ENCODE peak calls at places on chromosomes 7 and 10, in ten cellular contexts. One of them, this sample, is unnamed.

GRCh38 chr10:121658111-121658510 is 59.9 kb upstream of the FGFR2 start:
- DNase-seq in activated naive CD4-positive, alpha-beta T cell: no peak
- DNase-seq in stimulated activated CD4-positive, alpha-beta T cell treated with anti-CD3 and anti-CD28 coated beads, Interleukin-4, amount 100 ng/mL, for 48 hours: no peak
- DNase-seq in ureter: no peak
- DNase-seq in EL: no peak
- DNase-seq in iPS DF 19.7: no peak
- DNase-seq in retina: no peak
- DNase-seq in ELR: no peak
- DNase-seq in RCC 7860: no peak
- DNase-seq in hippocampal formation: no peak
- DNase-seq in this sample: no peak

GRCh38 chr7:55966851-55967250 is 2.5 kb downstream of the NIPSNAP2 start:
- DNase-seq in stimulated activated CD4-positive, alpha-beta T cell treated with anti-CD3 and anti-CD28 coated beads, Interleukin-4, amount 100 ng/mL, for 48 hours: no peak
- DNase-seq in ureter: no peak
- DNase-seq in RCC 7860: no peak
- DNase-seq in ELR: no peak
- DNase-seq in EL: no peak
- DNase-seq in retina: no peak
- DNase-seq in activated naive CD4-positive, alpha-beta T cell: no peak
- DNase-seq in iPS DF 19.7: no peak
- DNase-seq in hippocampal formation: no peak
- DNase-seq in this sample: no peak

GRCh38 chr10:21184984-21185383 is 287.9 kb upstream of the NEBL start:
- DNase-seq in iPS DF 19.7: no peak
- DNase-seq in ELR: no peak
- DNase-seq in ureter: no peak
- DNase-seq in activated naive CD4-positive, alpha-beta T cell: no peak
- DNase-seq in stimulated activated CD4-positive, alpha-beta T cell treated with anti-CD3 and anti-CD28 coated beads, Interleukin-4, amount 100 ng/mL, for 48 hours: no peak
- DNase-seq in RCC 7860: no peak
- DNase-seq in retina: no peak
- DNase-seq in EL: no peak
- DNase-seq in hippocampal formation: no peak
- DNase-seq in this sample: no peak

GRCh38 chr7:2212906-2213305 is 19.8 kb downstream of the MAD1L1 start:
- DNase-seq in retina: no peak
- DNase-seq in iPS DF 19.7: no peak
- DNase-seq in RCC 7860: no peak
- DNase-seq in EL: no peak
- DNase-seq in ureter: no peak
- DNase-seq in ELR: peak
- DNase-seq in hippocampal formation: no peak
- DNase-seq in stimulated activated CD4-positive, alpha-beta T cell treated with anti-CD3 and anti-CD28 coated beads, Interleukin-4, amount 100 ng/mL, for 48 hours: no peak
- DNase-seq in activated naive CD4-positive, alpha-beta T cell: no peak
- DNase-seq in this sample: no peak

GRCh38 chr10:97573021-97573420 is 442 bp downstream of the ANKRD2 start:
- DNase-seq in activated naive CD4-positive, alpha-beta T cell: no peak
- DNase-seq in ELR: no peak
- DNase-seq in EL: peak
- DNase-seq in hippocampal formation: no peak
- DNase-seq in ureter: no peak
- DNase-seq in iPS DF 19.7: no peak
- DNase-seq in retina: no peak
- DNase-seq in stimulated activated CD4-positive, alpha-beta T cell treated with anti-CD3 and anti-CD28 coated beads, Interleukin-4, amount 100 ng/mL, for 48 hours: no peak
- DNase-seq in RCC 7860: peak
- DNase-seq in this sample: peak

GRCh38 chr10:12073526-12073925 is 4.8 kb downstream of the DHTKD1 start:
- DNase-seq in stimulated activated CD4-positive, alpha-beta T cell treated with anti-CD3 and anti-CD28 coated beads, Interleukin-4, amount 100 ng/mL, for 48 hours: no peak
- DNase-seq in activated naive CD4-positive, alpha-beta T cell: no peak
- DNase-seq in ureter: no peak
- DNase-seq in iPS DF 19.7: no peak
- DNase-seq in hippocampal formation: no peak
- DNase-seq in ELR: no peak
- DNase-seq in retina: no peak
- DNase-seq in EL: no peak
- DNase-seq in RCC 7860: no peak
- DNase-seq in this sample: no peak

GRCh38 chr7:19030280-19030679 is 87.2 kb downstream of the TWIST1 start:
- DNase-seq in activated naive CD4-positive, alpha-beta T cell: no peak
- DNase-seq in hippocampal formation: no peak
- DNase-seq in stimulated activated CD4-positive, alpha-beta T cell treated with anti-CD3 and anti-CD28 coated beads, Interleukin-4, amount 100 ng/mL, for 48 hours: no peak
- DNase-seq in RCC 7860: no peak
- DNase-seq in ureter: no peak
- DNase-seq in EL: peak
- DNase-seq in retina: no peak
- DNase-seq in iPS DF 19.7: no peak
- DNase-seq in ELR: peak
- DNase-seq in this sample: no peak

GRCh38 chr7:111510062-111510461 is 52.2 kb downstream of the IMMP2L start:
- DNase-seq in RCC 7860: no peak
- DNase-seq in ureter: no peak
- DNase-seq in stimulated activated CD4-positive, alpha-beta T cell treated with anti-CD3 and anti-CD28 coated beads, Interleukin-4, amount 100 ng/mL, for 48 hours: no peak
- DNase-seq in EL: no peak
- DNase-seq in iPS DF 19.7: no peak
- DNase-seq in hippocampal formation: no peak
- DNase-seq in activated naive CD4-positive, alpha-beta T cell: no peak
- DNase-seq in ELR: no peak
- DNase-seq in retina: no peak
- DNase-seq in this sample: no peak

GRCh38 chr7:89002942-89003618 is 207.5 kb upstream of the TEX47 start:
- DNase-seq in retina: no peak
- DNase-seq in ureter: no peak
- DNase-seq in ELR: no peak
- DNase-seq in EL: no peak
- DNase-seq in activated naive CD4-positive, alpha-beta T cell: no peak
- DNase-seq in iPS DF 19.7: no peak
- DNase-seq in RCC 7860: no peak
- DNase-seq in stimulated activated CD4-positive, alpha-beta T cell treated with anti-CD3 and anti-CD28 coated beads, Interleukin-4, amount 100 ng/mL, for 48 hours: no peak
- DNase-seq in hippocampal formation: no peak
- DNase-seq in this sample: no peak

GRCh38 chr10:103491729-103492364 is 1.7 kb upstream of the NEURL1 start:
- DNase-seq in iPS DF 19.7: no peak
- DNase-seq in ELR: peak
- DNase-seq in hippocampal formation: no peak
- DNase-seq in stimulated activated CD4-positive, alpha-beta T cell treated with anti-CD3 and anti-CD28 coated beads, Interleukin-4, amount 100 ng/mL, for 48 hours: no peak
- DNase-seq in RCC 7860: peak
- DNase-seq in retina: peak
- DNase-seq in ureter: no peak
- DNase-seq in activated naive CD4-positive, alpha-beta T cell: no peak
- DNase-seq in EL: peak
- DNase-seq in this sample: peak

GRCh38 chr10:10792681-10793080 is 225.0 kb upstream of the CELF2 start:
- DNase-seq in iPS DF 19.7: no peak
- DNase-seq in ELR: peak
- DNase-seq in ureter: no peak
- DNase-seq in hippocampal formation: no peak
- DNase-seq in stimulated activated CD4-positive, alpha-beta T cell treated with anti-CD3 and anti-CD28 coated beads, Interleukin-4, amount 100 ng/mL, for 48 hours: no peak
- DNase-seq in retina: peak
- DNase-seq in activated naive CD4-positive, alpha-beta T cell: no peak
- DNase-seq in RCC 7860: peak
- DNase-seq in EL: peak
- DNase-seq in this sample: peak

GRCh38 chr7:44100458-44101303 is 3.5 kb upstream of the AEBP1 start:
- DNase-seq in stimulated activated CD4-positive, alpha-beta T cell treated with anti-CD3 and anti-CD28 coated beads, Interleukin-4, amount 100 ng/mL, for 48 hours: no peak
- DNase-seq in iPS DF 19.7: no peak
- DNase-seq in ureter: no peak
- DNase-seq in retina: no peak
- DNase-seq in activated naive CD4-positive, alpha-beta T cell: no peak
- DNase-seq in RCC 7860: peak
- DNase-seq in hippocampal formation: no peak
- DNase-seq in EL: peak
- DNase-seq in ELR: peak
- DNase-seq in this sample: peak

GRCh38 chr7:7125993-7126392 is 56.4 kb upstream of the C1GALT1 start:
- DNase-seq in stimulated activated CD4-positive, alpha-beta T cell treated with anti-CD3 and anti-CD28 coated beads, Interleukin-4, amount 100 ng/mL, for 48 hours: no peak
- DNase-seq in hippocampal formation: no peak
- DNase-seq in iPS DF 19.7: no peak
- DNase-seq in ELR: no peak
- DNase-seq in retina: no peak
- DNase-seq in EL: no peak
- DNase-seq in RCC 7860: no peak
- DNase-seq in ureter: no peak
- DNase-seq in activated naive CD4-positive, alpha-beta T cell: no peak
- DNase-seq in this sample: no peak

GRCh38 chr10:79335094-79335469 is 12.2 kb upstream of the PPIF start:
- DNase-seq in hippocampal formation: peak
- DNase-seq in RCC 7860: no peak
- DNase-seq in activated naive CD4-positive, alpha-beta T cell: no peak
- DNase-seq in iPS DF 19.7: no peak
- DNase-seq in ureter: no peak
- DNase-seq in stimulated activated CD4-positive, alpha-beta T cell treated with anti-CD3 and anti-CD28 coated beads, Interleukin-4, amount 100 ng/mL, for 48 hours: no peak
- DNase-seq in ELR: no peak
- DNase-seq in EL: no peak
- DNase-seq in retina: peak
- DNase-seq in this sample: no peak

GRCh38 chr7:26629696-26630095 is 234.7 kb downstream of the SKAP2 start:
- DNase-seq in hippocampal formation: no peak
- DNase-seq in RCC 7860: no peak
- DNase-seq in retina: no peak
- DNase-seq in ELR: no peak
- DNase-seq in iPS DF 19.7: no peak
- DNase-seq in stimulated activated CD4-positive, alpha-beta T cell treated with anti-CD3 and anti-CD28 coated beads, Interleukin-4, amount 100 ng/mL, for 48 hours: no peak
- DNase-seq in activated naive CD4-positive, alpha-beta T cell: no peak
- DNase-seq in EL: no peak
- DNase-seq in ureter: no peak
- DNase-seq in this sample: no peak

GRCh38 chr7:47808321-47808720 is 139.9 kb downstream of the PKD1L1 start:
- DNase-seq in RCC 7860: no peak
- DNase-seq in retina: no peak
- DNase-seq in activated naive CD4-positive, alpha-beta T cell: no peak
- DNase-seq in iPS DF 19.7: no peak
- DNase-seq in ELR: no peak
- DNase-seq in EL: no peak
- DNase-seq in hippocampal formation: no peak
- DNase-seq in ureter: no peak
- DNase-seq in stimulated activated CD4-positive, alpha-beta T cell treated with anti-CD3 and anti-CD28 coated beads, Interleukin-4, amount 100 ng/mL, for 48 hours: no peak
- DNase-seq in this sample: no peak

GRCh38 chr10:76350583-76350982 is 919.2 kb downstream of the LRMDA start:
- DNase-seq in ureter: no peak
- DNase-seq in activated naive CD4-positive, alpha-beta T cell: no peak
- DNase-seq in RCC 7860: no peak
- DNase-seq in EL: peak
- DNase-seq in ELR: peak
- DNase-seq in hippocampal formation: no peak
- DNase-seq in retina: no peak
- DNase-seq in stimulated activated CD4-positive, alpha-beta T cell treated with anti-CD3 and anti-CD28 coated beads, Interleukin-4, amount 100 ng/mL, for 48 hours: no peak
- DNase-seq in iPS DF 19.7: no peak
- DNase-seq in this sample: no peak

GRCh38 chr10:76403876-76404275 is 972.5 kb downstream of the LRMDA start:
- DNase-seq in retina: no peak
- DNase-seq in iPS DF 19.7: no peak
- DNase-seq in RCC 7860: no peak
- DNase-seq in stimulated activated CD4-positive, alpha-beta T cell treated with anti-CD3 and anti-CD28 coated beads, Interleukin-4, amount 100 ng/mL, for 48 hours: no peak
- DNase-seq in EL: peak
- DNase-seq in hippocampal formation: no peak
- DNase-seq in ureter: no peak
- DNase-seq in ELR: peak
- DNase-seq in activated naive CD4-positive, alpha-beta T cell: no peak
- DNase-seq in this sample: no peak

GRCh38 chr10:78165617-78166016 is 132.0 kb downstream of the RPS24 start:
- DNase-seq in ELR: peak
- DNase-seq in EL: peak
- DNase-seq in retina: peak
- DNase-seq in RCC 7860: no peak
- DNase-seq in ureter: no peak
- DNase-seq in stimulated activated CD4-positive, alpha-beta T cell treated with anti-CD3 and anti-CD28 coated beads, Interleukin-4, amount 100 ng/mL, for 48 hours: no peak
- DNase-seq in hippocampal formation: no peak
- DNase-seq in iPS DF 19.7: no peak
- DNase-seq in activated naive CD4-positive, alpha-beta T cell: no peak
- DNase-seq in this sample: no peak

GRCh38 chr7:116227678-116228239 is 17.4 kb downstream of the TES start:
- DNase-seq in activated naive CD4-positive, alpha-beta T cell: no peak
- DNase-seq in RCC 7860: peak
- DNase-seq in hippocampal formation: no peak
- DNase-seq in stimulated activated CD4-positive, alpha-beta T cell treated with anti-CD3 and anti-CD28 coated beads, Interleukin-4, amount 100 ng/mL, for 48 hours: no peak
- DNase-seq in retina: no peak
- DNase-seq in EL: peak
- DNase-seq in iPS DF 19.7: no peak
- DNase-seq in ELR: peak
- DNase-seq in ureter: no peak
- DNase-seq in this sample: peak

GRCh38 chr10:3217853-3218252 is 45.3 kb upstream of the PITRM1 start:
- DNase-seq in ELR: no peak
- DNase-seq in activated naive CD4-positive, alpha-beta T cell: no peak
- DNase-seq in retina: no peak
- DNase-seq in RCC 7860: no peak
- DNase-seq in stimulated activated CD4-positive, alpha-beta T cell treated with anti-CD3 and anti-CD28 coated beads, Interleukin-4, amount 100 ng/mL, for 48 hours: no peak
- DNase-seq in iPS DF 19.7: no peak
- DNase-seq in ureter: no peak
- DNase-seq in hippocampal formation: no peak
- DNase-seq in EL: no peak
- DNase-seq in this sample: no peak

GRCh38 chr10:99395750-99396445 is 34.5 kb downstream of the GOT1 start:
- DNase-seq in iPS DF 19.7: no peak
- DNase-seq in stimulated activated CD4-positive, alpha-beta T cell treated with anti-CD3 and anti-CD28 coated beads, Interleukin-4, amount 100 ng/mL, for 48 hours: no peak
- DNase-seq in EL: peak
- DNase-seq in RCC 7860: peak
- DNase-seq in activated naive CD4-positive, alpha-beta T cell: no peak
- DNase-seq in retina: no peak
- DNase-seq in hippocampal formation: peak
- DNase-seq in ELR: peak
- DNase-seq in ureter: no peak
- DNase-seq in this sample: peak

This sample was measured in iris pigment epithelial cell.